ENCODE peak calls at places on chromosomes 1 and 21, in eight cellular contexts. One of them, this sample, is unnamed.

GRCh38 chr1:26036756-26037281 is 9.1 kb downstream of the SLC30A2 start:
- DNase-seq in pancreas: no peak
- DNase-seq in prostate gland: no peak
- DNase-seq in left lung: no peak
- DNase-seq in K562: no peak
- DNase-seq in mucosa of descending colon: no peak
- DNase-seq in right lobe of liver: no peak
- DNase-seq in spleen: no peak
- DNase-seq in this sample: no peak

GRCh38 chr1:154352581-154353459 is 27.5 kb downstream of the ATP8B2 start:
- DNase-seq in pancreas: peak; percentile 48
- DNase-seq in prostate gland: peak; percentile 32
- DNase-seq in left lung: peak; percentile 71
- DNase-seq in K562: peak; percentile 62
- DNase-seq in mucosa of descending colon: peak; percentile 85
- DNase-seq in right lobe of liver: peak; percentile 61
- DNase-seq in spleen: peak; percentile 83
- DNase-seq in this sample: no peak

GRCh38 chr1:61956012-61956645 is 213.8 kb downstream of the PATJ start:
- DNase-seq in pancreas: no peak
- DNase-seq in prostate gland: no peak
- DNase-seq in left lung: no peak
- DNase-seq in K562: no peak
- DNase-seq in mucosa of descending colon: no peak
- DNase-seq in right lobe of liver: no peak
- DNase-seq in spleen: no peak
- DNase-seq in this sample: no peak

GRCh38 chr1:172041102-172041501 is 199.8 kb downstream of the DNM3 start:
- DNase-seq in pancreas: no peak
- DNase-seq in prostate gland: no peak
- DNase-seq in left lung: no peak
- DNase-seq in K562: no peak
- DNase-seq in mucosa of descending colon: no peak
- DNase-seq in right lobe of liver: no peak
- DNase-seq in spleen: no peak
- DNase-seq in this sample: no peak

GRCh38 chr21:42548687-42549406 is 35.2 kb downstream of the SLC37A1 start:
- DNase-seq in pancreas: no peak
- DNase-seq in prostate gland: no peak
- DNase-seq in left lung: peak; percentile 30
- DNase-seq in K562: no peak
- DNase-seq in mucosa of descending colon: peak; percentile 36
- DNase-seq in right lobe of liver: no peak
- DNase-seq in spleen: peak; percentile 50
- DNase-seq in this sample: no peak

GRCh38 chr1:214720561-214720960 is 117.6 kb downstream of the CENPF start:
- DNase-seq in pancreas: no peak
- DNase-seq in prostate gland: no peak
- DNase-seq in left lung: no peak
- DNase-seq in K562: no peak
- DNase-seq in mucosa of descending colon: no peak
- DNase-seq in right lobe of liver: no peak
- DNase-seq in spleen: no peak
- DNase-seq in this sample: no peak

GRCh38 chr21:45076245-45076661 is 1.9 kb downstream of the ADARB1 start:
- DNase-seq in pancreas: no peak
- DNase-seq in prostate gland: no peak
- DNase-seq in left lung: no peak
- DNase-seq in K562: no peak
- DNase-seq in mucosa of descending colon: no peak
- DNase-seq in right lobe of liver: no peak
- DNase-seq in spleen: no peak
- DNase-seq in this sample: no peak

GRCh38 chr21:38140192-38140905 is 116.4 kb upstream of the KCNJ15 start:
- DNase-seq in pancreas: peak; percentile 8
- DNase-seq in prostate gland: peak; percentile 64
- DNase-seq in left lung: peak; percentile 68
- DNase-seq in K562: no peak
- DNase-seq in mucosa of descending colon: no peak
- DNase-seq in right lobe of liver: peak; percentile 75
- DNase-seq in spleen: no peak
- DNase-seq in this sample: no peak

GRCh38 chr1:116075981-116076380 is 35.2 kb upstream of the MAB21L3 start:
- DNase-seq in pancreas: no peak
- DNase-seq in prostate gland: no peak
- DNase-seq in left lung: no peak
- DNase-seq in K562: no peak
- DNase-seq in mucosa of descending colon: no peak
- DNase-seq in right lobe of liver: no peak
- DNase-seq in spleen: no peak
- DNase-seq in this sample: no peak

GRCh38 chr1:237717121-237717520 is 173.6 kb downstream of the ZP4 start:
- DNase-seq in pancreas: no peak
- DNase-seq in prostate gland: no peak
- DNase-seq in left lung: no peak
- DNase-seq in K562: no peak
- DNase-seq in mucosa of descending colon: no peak
- DNase-seq in right lobe of liver: no peak
- DNase-seq in spleen: no peak
- DNase-seq in this sample: no peak

GRCh38 chr21:45080639-45081414 is 6.4 kb downstream of the ADARB1 start:
- DNase-seq in pancreas: no peak
- DNase-seq in prostate gland: no peak
- DNase-seq in left lung: no peak
- DNase-seq in K562: no peak
- DNase-seq in mucosa of descending colon: no peak
- DNase-seq in right lobe of liver: no peak
- DNase-seq in spleen: no peak
- DNase-seq in this sample: no peak

GRCh38 chr1:220001095-220001501 is 45.2 kb downstream of the EPRS1 start:
- DNase-seq in pancreas: no peak
- DNase-seq in prostate gland: no peak
- DNase-seq in left lung: no peak
- DNase-seq in K562: no peak
- DNase-seq in mucosa of descending colon: no peak
- DNase-seq in right lobe of liver: no peak
- DNase-seq in spleen: no peak
- DNase-seq in this sample: no peak

GRCh38 chr1:66452982-66453381 is 81.0 kb upstream of the SGIP1 start:
- DNase-seq in pancreas: no peak
- DNase-seq in prostate gland: no peak
- DNase-seq in left lung: no peak
- DNase-seq in K562: no peak
- DNase-seq in mucosa of descending colon: no peak
- DNase-seq in right lobe of liver: no peak
- DNase-seq in spleen: no peak
- DNase-seq in this sample: no peak

GRCh38 chr1:71658295-71658694 is 577.5 kb upstream of the ZRANB2 start:
- DNase-seq in pancreas: no peak
- DNase-seq in prostate gland: no peak
- DNase-seq in left lung: no peak
- DNase-seq in K562: no peak
- DNase-seq in mucosa of descending colon: no peak
- DNase-seq in right lobe of liver: no peak
- DNase-seq in spleen: no peak
- DNase-seq in this sample: no peak

GRCh38 chr1:205749826-205750682 is at the start of gene NUCKS1:
- DNase-seq in pancreas: peak; percentile 99
- DNase-seq in prostate gland: peak; percentile 99
- DNase-seq in left lung: peak; percentile 98
- DNase-seq in K562: peak; percentile 84
- DNase-seq in mucosa of descending colon: peak; percentile 98
- DNase-seq in right lobe of liver: peak; percentile 96
- DNase-seq in spleen: peak; percentile 98
- DNase-seq in this sample: peak; percentile 98

GRCh38 chr1:87450615-87451209 is 122.0 kb downstream of the LMO4 start:
- DNase-seq in pancreas: no peak
- DNase-seq in prostate gland: no peak
- DNase-seq in left lung: no peak
- DNase-seq in K562: no peak
- DNase-seq in mucosa of descending colon: peak; percentile 58
- DNase-seq in right lobe of liver: no peak
- DNase-seq in spleen: no peak
- DNase-seq in this sample: peak; percentile 4

GRCh38 chr1:232445361-232446106 is 184.4 kb downstream of the SIPA1L2 start:
- DNase-seq in pancreas: no peak
- DNase-seq in prostate gland: no peak
- DNase-seq in left lung: no peak
- DNase-seq in K562: no peak
- DNase-seq in mucosa of descending colon: no peak
- DNase-seq in right lobe of liver: no peak
- DNase-seq in spleen: peak; percentile 74
- DNase-seq in this sample: no peak

GRCh38 chr1:184753608-184754478 is 815 bp downstream of the EDEM3 start:
- DNase-seq in pancreas: peak; percentile 39
- DNase-seq in prostate gland: no peak
- DNase-seq in left lung: peak; percentile 60
- DNase-seq in K562: peak; percentile 68
- DNase-seq in mucosa of descending colon: peak; percentile 80
- DNase-seq in right lobe of liver: peak; percentile 55
- DNase-seq in spleen: peak; percentile 94
- DNase-seq in this sample: no peak

GRCh38 chr1:20343149-20343936 is 52.7 kb downstream of the VWA5B1 start:
- DNase-seq in pancreas: no peak
- DNase-seq in prostate gland: no peak
- DNase-seq in left lung: no peak
- DNase-seq in K562: peak; percentile 98
- DNase-seq in mucosa of descending colon: no peak
- DNase-seq in right lobe of liver: no peak
- DNase-seq in spleen: peak; percentile 74
- DNase-seq in this sample: no peak

GRCh38 chr21:45114072-45114471 is 39.7 kb downstream of the ADARB1 start:
- DNase-seq in pancreas: no peak
- DNase-seq in prostate gland: no peak
- DNase-seq in left lung: no peak
- DNase-seq in K562: no peak
- DNase-seq in mucosa of descending colon: no peak
- DNase-seq in right lobe of liver: no peak
- DNase-seq in spleen: no peak
- DNase-seq in this sample: no peak

GRCh38 chr21:42931560-42932235 is 6.3 kb upstream of the ERVH48-1 start:
- DNase-seq in pancreas: no peak
- DNase-seq in prostate gland: no peak
- DNase-seq in left lung: no peak
- DNase-seq in K562: no peak
- DNase-seq in mucosa of descending colon: no peak
- DNase-seq in right lobe of liver: no peak
- DNase-seq in spleen: peak; percentile 28
- DNase-seq in this sample: no peak

GRCh38 chr1:52667984-52668383 is 30.2 kb downstream of the COA7 start:
- DNase-seq in pancreas: no peak
- DNase-seq in prostate gland: no peak
- DNase-seq in left lung: no peak
- DNase-seq in K562: no peak
- DNase-seq in mucosa of descending colon: no peak
- DNase-seq in right lobe of liver: no peak
- DNase-seq in spleen: no peak
- DNase-seq in this sample: no peak
- H3K4me3 ChIP-seq in pancreas: no peak overlapping the region
- H3K4me3 ChIP-seq in prostate gland: no peak overlapping the region
- H3K4me3 ChIP-seq in left lung: no peak overlapping the region
- H3K4me3 ChIP-seq in K562: no peak overlapping the region
- H3K4me3 ChIP-seq in mucosa of descending colon: no peak overlapping the region
- H3K4me3 ChIP-seq in right lobe of liver: no peak overlapping the region
- H3K4me3 ChIP-seq in spleen: no peak overlapping the region
- H3K4me3 ChIP-seq in this sample: no peak overlapping the region

GRCh38 chr1:151428068-151428467 is 28.7 kb downstream of the PSMB4 start:
- DNase-seq in pancreas: no peak
- DNase-seq in prostate gland: no peak
- DNase-seq in left lung: no peak
- DNase-seq in K562: no peak
- DNase-seq in mucosa of descending colon: no peak
- DNase-seq in right lobe of liver: no peak
- DNase-seq in spleen: no peak
- DNase-seq in this sample: no peak

GRCh38 chr1:151419819-151420218 is 20.4 kb downstream of the PSMB4 start:
- DNase-seq in pancreas: no peak
- DNase-seq in prostate gland: no peak
- DNase-seq in left lung: no peak
- DNase-seq in K562: no peak
- DNase-seq in mucosa of descending colon: no peak
- DNase-seq in right lobe of liver: no peak
- DNase-seq in spleen: no peak
- DNase-seq in this sample: no peak

DNA sequence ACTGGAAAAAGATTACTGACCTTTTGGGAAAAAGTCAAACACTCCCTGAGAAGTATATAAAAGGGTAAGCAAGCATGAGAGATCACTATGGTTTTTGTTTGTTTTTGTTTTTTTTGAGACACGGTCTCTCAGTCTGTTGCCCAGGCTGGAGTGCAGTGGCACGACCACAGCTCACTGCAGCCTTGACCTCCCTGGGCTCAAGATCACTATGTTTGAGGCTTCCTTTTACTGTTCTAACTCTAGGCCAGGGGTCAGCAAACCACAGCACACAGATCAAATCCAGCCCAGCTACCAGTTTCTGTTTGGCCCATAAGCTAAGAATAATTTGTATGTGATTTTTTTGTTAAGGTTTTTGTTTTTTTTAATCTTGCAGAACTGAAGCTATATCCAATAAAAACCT is 25.7 kb downstream of the PSMB4 start:
- DNase-seq in pancreas: no peak
- DNase-seq in prostate gland: no peak
- DNase-seq in left lung: no peak
- DNase-seq in K562: no peak
- DNase-seq in mucosa of descending colon: no peak
- DNase-seq in right lobe of liver: no peak
- DNase-seq in spleen: no peak
- DNase-seq in this sample: no peak
- H3K36me3 ChIP-seq in pancreas: peaks cover 22% of the 10 kb centered on the region
- H3K36me3 ChIP-seq in prostate gland: peaks cover 14% of the 10 kb centered on the region
- H3K36me3 ChIP-seq in left lung: peaks cover 98% of the 10 kb centered on the region
- H3K36me3 ChIP-seq in K562: peaks cover 91% of the 10 kb centered on the region
- H3K36me3 ChIP-seq in mucosa of descending colon: peaks cover 7% of the 10 kb centered on the region
- H3K36me3 ChIP-seq in right lobe of liver: no peaks in the 10 kb centered on the region
- H3K36me3 ChIP-seq in spleen: peaks cover 84% of the 10 kb centered on the region
- H3K36me3 ChIP-seq in this sample: peaks cover 58% of the 10 kb centered on the region

GRCh38 chr1:178540646-178541045 is 27.7 kb downstream of the TEX35 start:
- DNase-seq in pancreas: no peak
- DNase-seq in prostate gland: no peak
- DNase-seq in left lung: no peak
- DNase-seq in K562: no peak
- DNase-seq in mucosa of descending colon: no peak
- DNase-seq in right lobe of liver: no peak
- DNase-seq in spleen: peak; percentile 19
- DNase-seq in this sample: no peak
- H3K4me1 ChIP-seq in pancreas: no peaks in the 10 kb centered on the region
- H3K4me1 ChIP-seq in prostate gland: no peaks in the 10 kb centered on the region
- H3K4me1 ChIP-seq in left lung: peaks cover 18% of the 10 kb centered on the region
- H3K4me1 ChIP-seq in K562: no peaks in the 10 kb centered on the region
- H3K4me1 ChIP-seq in mucosa of descending colon: peaks cover 30% of the 10 kb centered on the region
- H3K4me1 ChIP-seq in right lobe of liver: no peaks in the 10 kb centered on the region
- H3K4me1 ChIP-seq in spleen: peaks cover 46% of the 10 kb centered on the region
- H3K4me1 ChIP-seq in this sample: peaks cover 11% of the 10 kb centered on the region

DNA sequence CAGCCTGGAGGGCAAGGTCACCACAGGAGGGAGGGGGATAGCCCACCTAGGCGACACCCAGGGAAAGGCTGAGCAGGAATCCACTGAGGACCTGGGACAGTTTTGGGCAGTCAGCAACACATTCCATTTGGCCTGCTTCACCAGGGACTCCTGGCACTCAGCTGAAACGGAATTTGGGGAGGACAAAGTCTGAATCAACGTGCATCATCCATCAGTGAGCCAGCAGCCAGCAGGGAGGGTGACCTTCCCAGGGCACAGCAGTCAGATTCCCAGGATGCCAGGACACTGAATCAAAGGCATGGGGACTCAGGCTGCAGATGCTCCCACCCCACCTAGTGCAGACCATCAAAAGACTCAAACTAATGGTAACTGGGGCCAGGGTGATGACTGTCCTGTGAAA is 4.6 kb downstream of the SH3BP5L start:
- DNase-seq in pancreas: no peak
- DNase-seq in prostate gland: no peak
- DNase-seq in left lung: no peak
- DNase-seq in K562: no peak
- DNase-seq in mucosa of descending colon: no peak
- DNase-seq in right lobe of liver: peak; percentile 56
- DNase-seq in spleen: peak; percentile 57
- DNase-seq in this sample: no peak
- H3K4me3 ChIP-seq in pancreas: no peak overlapping the region
- H3K4me3 ChIP-seq in prostate gland: no peak overlapping the region
- H3K4me3 ChIP-seq in left lung: no peak overlapping the region
- H3K4me3 ChIP-seq in K562: no peak overlapping the region
- H3K4me3 ChIP-seq in mucosa of descending colon: no peak overlapping the region
- H3K4me3 ChIP-seq in right lobe of liver: no peak overlapping the region
- H3K4me3 ChIP-seq in spleen: no peak overlapping the region
- H3K4me3 ChIP-seq in this sample: no peak overlapping the region